ENCODE peak calls at places on chromosomes 11 and 22, in seven cellular contexts. T is colonic mucosa, M is esophagus squamous epithelium, A is psoas muscle, E is prostate gland, F is heart right ventricle, X is astrocyte. G is an unnamed sample. For H3K36me3, the result is how much of the 10 kb centered on the place peaks cover.

GRCh38 chr11:35115688-35116030 is 23.3 kb upstream of the CD44 start:
- DNase-seq in T (no peak), M (no peak), A (no peak), E (no peak), F (no peak), X (peak), G (no peak)

GRCh38 chr11:77029829-77030228 is 4.4 kb upstream of the B3GNT6 start:
- DNase-seq in T (peak), M (no peak), A (no peak), E (no peak), F (no peak), X (no peak), G (no peak)

GRCh38 chr11:40166892-40167291 is 1292.6 kb downstream of the LRRC4C start:
- DNase-seq in T (no peak), M (no peak), A (no peak), E (no peak), F (no peak), X (peak), G (no peak)

GRCh38 chr22:20655623-20656022 is 118.3 kb upstream of the SERPIND1 start:
- DNase-seq in T (no peak), M (no peak), A (no peak), E (no peak), F (no peak), X (no peak), G (no peak)

GRCh38 chr11:86138958-86139357 is 70.1 kb upstream of the PICALM start:
- DNase-seq in T (no peak), M (no peak), A (no peak), E (no peak), F (no peak), X (no peak), G (no peak)

GRCh38 chr11:123166095-123166559 is 28.9 kb downstream of the CLMP start:
- DNase-seq in T (peak), M (no peak), A (no peak), E (no peak), F (peak), X (peak), G (peak)

GRCh38 chr22:22558972-22559603 is at the start of gene PRAME:
- DNase-seq in T (peak), M (no peak), A (peak), E (no peak), F (peak), X (no peak), G (peak)

GRCh38 chr22:32765117-32765618 is 36.3 kb upstream of the TIMP3 start:
- DNase-seq in T (no peak), M (no peak), A (no peak), E (no peak), F (no peak), X (peak), G (no peak)

GRCh38 chr11:33182246-33182878 is 21.1 kb upstream of the CSTF3 start:
- DNase-seq in T (peak), M (no peak), A (no peak), E (no peak), F (no peak), X (no peak), G (no peak)

GRCh38 chr11:613369-613968 is 2.3 kb downstream of the IRF7 start:
- DNase-seq in T (peak), M (peak), A (peak), E (peak), F (peak), X (no peak), G (peak)

GRCh38 chr22:45424241-45424731 is 10.8 kb downstream of the RIBC2 start:
- DNase-seq in T (no peak), M (no peak), A (peak), E (no peak), F (no peak), X (no peak), G (peak)

GRCh38 chr22:44846726-44847275 is 94.4 kb downstream of the ARHGAP8 start:
- DNase-seq in T (no peak), M (no peak), A (peak), E (no peak), F (no peak), X (no peak), G (no peak)

GRCh38 chr11:94183886-94184264 is 55.2 kb downstream of the PANX1 start:
- DNase-seq in T (peak), M (no peak), A (no peak), E (peak), F (peak), X (peak), G (peak)

DNA sequence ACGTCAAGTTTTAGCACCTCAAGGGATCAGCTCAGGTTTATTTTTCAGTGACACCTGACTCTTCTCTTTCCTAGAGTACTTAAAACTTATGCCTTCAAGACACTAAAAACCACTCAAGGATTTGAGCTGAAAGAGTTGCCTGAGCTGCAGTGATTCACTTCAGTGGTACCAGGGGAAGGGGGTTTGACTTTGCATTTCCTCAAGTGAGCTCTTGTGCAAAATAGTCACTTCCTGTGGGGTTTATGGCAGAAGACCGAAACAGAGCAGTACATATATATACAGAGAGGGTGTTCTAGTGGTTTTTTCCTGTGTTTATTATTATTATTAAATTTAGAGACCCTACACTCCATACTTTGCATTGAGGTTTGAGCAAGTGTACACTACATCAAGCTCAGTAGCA is 60.7 kb downstream of the DBX1 start:
- DNase-seq in T (no peak), M (no peak), A (no peak), E (no peak), F (no peak), X (no peak), G (no peak)
- H3K36me3 ChIP-seq in T (under half), M (half or more), A (under half), E (under half), F (half or more), X (under half), G (under half)

GRCh38 chr11:96235725-96236124 is 107.3 kb downstream of the MAML2 start:
- DNase-seq in T (no peak), M (no peak), A (no peak), E (no peak), F (no peak), X (no peak), G (no peak)

GRCh38 chr11:96237759-96238158 is 105.2 kb downstream of the MAML2 start:
- DNase-seq in T (no peak), M (no peak), A (no peak), E (no peak), F (no peak), X (no peak), G (no peak)

GRCh38 chr11:96230686-96231085 is 112.3 kb downstream of the MAML2 start:
- DNase-seq in T (no peak), M (no peak), A (no peak), E (no peak), F (no peak), X (no peak), G (no peak)

GRCh38 chr11:96238563-96239166 is 104.3 kb downstream of the MAML2 start:
- DNase-seq in T (no peak), M (no peak), A (no peak), E (no peak), F (no peak), X (peak), G (no peak)

DNA sequence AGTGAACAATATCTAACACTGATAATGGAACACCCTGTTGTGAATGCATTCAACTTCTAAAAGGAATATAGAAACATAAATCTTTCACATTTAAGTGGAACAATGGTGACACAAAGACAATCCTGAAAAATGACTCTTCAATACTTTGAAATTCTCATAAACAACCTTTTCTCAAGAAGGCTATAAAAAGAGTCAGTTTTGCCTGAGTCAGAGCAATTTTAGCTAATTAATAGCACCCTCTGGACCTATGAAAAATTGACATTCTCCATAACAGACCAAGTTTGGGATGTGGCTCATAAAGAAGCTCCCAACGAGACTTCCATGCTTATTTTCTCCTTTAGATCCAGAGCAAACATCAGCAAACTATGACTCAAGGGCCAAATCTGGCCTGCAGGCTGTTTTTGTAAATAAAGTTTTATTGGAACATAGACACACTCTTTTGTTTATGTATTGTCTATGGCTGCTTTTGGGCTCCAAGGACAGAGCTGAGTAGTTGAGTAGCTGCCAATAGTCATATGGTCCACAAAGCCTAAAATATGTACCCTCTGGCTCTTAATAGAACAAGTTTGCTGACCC is 108.0 kb downstream of the MAML2 start:
- DNase-seq in T (no peak), M (no peak), A (no peak), E (no peak), F (no peak), X (no peak), G (no peak)
- H3K4me3 ChIP-seq in T (no peak), M (no peak), A (no peak), E (no peak), F (no peak), X (no peak), G (no peak)

GRCh38 chr11:68369756-68370155 is 57.4 kb downstream of the LRP5 start:
- DNase-seq in T (no peak), M (no peak), A (no peak), E (no peak), F (no peak), X (no peak), G (no peak)
- H3K36me3 ChIP-seq in T (under half), M (under half), A (under half), E (under half), F (under half), X (under half), G (under half)

GRCh38 chr22:50267591-50268390 is 2.4 kb downstream of the MAPK11 start:
- DNase-seq in T (peak), M (no peak), A (peak), E (peak), F (peak), X (no peak), G (peak)
- H3K4me3 ChIP-seq in T (peak), M (no peak), A (peak), E (peak), F (peak), X (peak), G (no peak)

DNA sequence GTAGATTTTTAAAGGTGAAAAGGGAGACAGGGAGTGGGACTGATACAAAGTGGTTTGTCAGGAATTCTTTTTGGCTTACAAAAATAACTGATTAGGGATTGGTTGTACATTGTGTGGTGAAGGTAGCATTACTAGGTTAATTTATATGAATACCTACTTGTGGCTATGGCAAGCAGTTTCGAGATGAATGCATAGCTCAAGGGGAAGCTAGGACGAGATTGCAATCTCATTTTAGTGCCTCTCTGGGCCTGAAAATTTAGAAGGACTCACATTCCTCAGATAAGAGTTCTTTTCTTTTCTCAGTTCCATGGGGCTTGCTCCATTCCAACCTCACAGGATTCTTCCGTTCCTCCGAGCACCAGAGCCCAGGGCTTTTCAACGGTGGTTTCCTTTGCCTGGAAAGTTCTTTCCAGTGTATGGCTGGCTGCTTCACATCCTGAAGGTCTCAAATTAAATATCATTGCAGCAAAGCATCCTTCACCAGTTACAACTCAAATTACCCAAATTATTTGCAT is 82.0 kb downstream of the CECR2 start:
- DNase-seq in T (no peak), M (no peak), A (no peak), E (no peak), F (no peak), X (no peak), G (no peak)
- H3K36me3 ChIP-seq in T (under half), M (under half), A (under half), E (under half), F (under half), X (under half), G (under half)

DNA sequence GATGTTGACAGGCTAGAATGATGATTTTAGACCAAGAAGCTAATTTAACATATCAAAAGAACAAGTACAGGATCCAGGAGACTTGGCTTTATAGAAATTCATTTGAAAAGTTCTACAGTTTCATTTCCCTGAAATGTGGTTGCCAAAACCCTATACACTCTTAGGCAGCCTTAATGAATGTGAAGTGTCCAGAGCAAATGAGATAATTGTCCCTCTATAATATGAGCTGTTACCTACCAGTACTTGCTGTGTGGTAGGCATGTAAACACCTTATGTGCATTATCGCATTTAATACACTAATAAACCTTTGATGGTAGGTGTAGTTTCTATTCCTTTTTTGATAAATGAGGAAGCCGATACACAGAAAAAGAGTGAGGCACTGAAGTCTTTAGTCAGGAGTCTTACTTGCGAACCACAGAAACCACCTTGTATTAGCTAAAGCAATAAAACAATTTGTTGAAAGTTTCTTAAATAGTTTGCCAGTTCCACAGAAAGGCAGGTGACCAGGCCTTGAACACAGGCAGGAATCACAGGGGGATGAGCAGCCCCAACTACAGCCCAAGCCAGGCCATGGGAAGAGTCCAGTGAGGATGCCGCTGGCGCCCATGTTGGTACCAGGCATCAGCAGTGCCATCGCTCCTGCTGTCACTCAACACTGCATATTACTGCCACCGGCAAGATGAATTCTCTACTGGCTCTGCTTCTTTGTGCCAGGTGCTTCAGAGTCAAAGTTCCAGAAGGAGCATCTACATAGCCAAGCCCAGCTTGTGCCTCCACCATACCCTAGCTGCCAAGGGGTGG is 81.7 kb downstream of the SWAP70 start:
- DNase-seq in T (no peak), M (no peak), A (no peak), E (no peak), F (no peak), X (no peak), G (no peak)
- H3K4me3 ChIP-seq in T (no peak), M (no peak), A (no peak), E (no peak), F (no peak), X (no peak), G (no peak)

GRCh38 chr11:68932358-68932757 is 28.7 kb downstream of the IGHMBP2 start:
- DNase-seq in T (no peak), M (no peak), A (no peak), E (no peak), F (no peak), X (no peak), G (no peak)

GRCh38 chr11:68933605-68934320 is 30.1 kb downstream of the IGHMBP2 start:
- DNase-seq in T (no peak), M (no peak), A (no peak), E (no peak), F (no peak), X (no peak), G (no peak)

GRCh38 chr11:68932933-68933577 is 29.4 kb downstream of the IGHMBP2 start:
- DNase-seq in T (no peak), M (no peak), A (no peak), E (no peak), F (no peak), X (no peak), G (no peak)

GRCh38 chr11:68930991-68931855 is 27.5 kb downstream of the IGHMBP2 start:
- DNase-seq in T (no peak), M (no peak), A (no peak), E (no peak), F (no peak), X (no peak), G (no peak)

DNA sequence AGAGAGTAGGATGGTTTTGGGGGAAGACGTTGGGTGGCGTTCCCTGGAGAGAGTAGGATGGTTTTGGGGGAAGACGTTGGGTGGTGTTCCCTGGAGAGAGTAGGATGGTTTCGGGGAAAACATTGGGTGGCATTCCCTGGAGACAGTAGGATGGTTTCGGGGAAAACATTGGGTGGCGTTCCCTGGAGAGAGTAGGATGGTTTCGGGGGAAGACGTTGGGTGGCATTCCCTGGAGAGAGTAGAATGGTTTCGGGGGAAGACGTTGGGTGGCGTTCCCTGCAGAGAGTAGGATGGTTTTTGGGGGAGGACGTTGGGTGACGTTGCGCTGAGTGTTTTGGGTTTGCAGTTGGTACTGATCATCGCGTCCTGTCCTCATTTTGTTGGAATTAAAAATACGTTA is 28.2 kb downstream of the IGHMBP2 start:
- DNase-seq in T (no peak), M (no peak), A (no peak), E (no peak), F (no peak), X (no peak), G (no peak)
- H3K36me3 ChIP-seq in T (under half), M (half or more), A (under half), E (under half), F (half or more), X (under half), G (half or more)

GRCh38 chr11:64150051-64150450 is 15.9 kb downstream of the MACROD1 start:
- DNase-seq in T (no peak), M (no peak), A (peak), E (no peak), F (no peak), X (no peak), G (no peak)

GRCh38 chr11:64153831-64154230 is 12.1 kb downstream of the MACROD1 start:
- DNase-seq in T (no peak), M (no peak), A (no peak), E (no peak), F (no peak), X (no peak), G (no peak)

GRCh38 chr11:64151337-64151736 is 14.6 kb downstream of the MACROD1 start:
- DNase-seq in T (no peak), M (no peak), A (no peak), E (no peak), F (no peak), X (no peak), G (no peak)

GRCh38 chr11:64150481-64151239 is 15.3 kb downstream of the MACROD1 start:
- DNase-seq in T (no peak), M (no peak), A (peak), E (no peak), F (peak), X (no peak), G (no peak)

GRCh38 chr11:64152841-64153691 is 12.8 kb downstream of the MACROD1 start:
- DNase-seq in T (peak), M (no peak), A (peak), E (peak), F (peak), X (no peak), G (peak)
- H3K4me3 ChIP-seq in T (no peak), M (no peak), A (peak), E (no peak), F (no peak), X (no peak), G (no peak)